ENCODE peak calls at places on chromosome 14, in nine cellular contexts. One of them, this sample, is unnamed.

GRCh38 chr14:51783765-51784164 is 76.6 kb upstream of the GNG2 start:
- DNase-seq in fibroblast of the aortic adventitia: peak; percentile 59
- DNase-seq in psoas muscle: no peak
- DNase-seq in AG10803: peak; percentile 77
- DNase-seq in Peyer's patch: no peak
- DNase-seq in adrenal gland: no peak
- DNase-seq in lower leg skin: no peak
- DNase-seq in upper lobe of right lung: no peak
- DNase-seq in fibroblast of pulmonary artery: peak; percentile 79
- DNase-seq in this sample: peak; percentile 84

GRCh38 chr14:104536942-104537612 is 42.5 kb upstream of the C14orf180 start:
- DNase-seq in Peyer's patch: no peak
- DNase-seq in adrenal gland: no peak
- DNase-seq in AG10803: peak; percentile 48
- DNase-seq in fibroblast of the aortic adventitia: peak; percentile 5
- DNase-seq in lower leg skin: peak; percentile 77
- DNase-seq in psoas muscle: no peak
- DNase-seq in upper lobe of right lung: no peak
- DNase-seq in fibroblast of pulmonary artery: peak; percentile 63
- DNase-seq in this sample: peak; percentile 48

GRCh38 chr14:51202914-51203665 is 37.0 kb upstream of the TMX1 start:
- DNase-seq in AG10803: no peak
- DNase-seq in adrenal gland: no peak
- DNase-seq in lower leg skin: no peak
- DNase-seq in fibroblast of the aortic adventitia: no peak
- DNase-seq in psoas muscle: no peak
- DNase-seq in Peyer's patch: no peak
- DNase-seq in fibroblast of pulmonary artery: no peak
- DNase-seq in upper lobe of right lung: no peak
- DNase-seq in this sample: no peak

GRCh38 chr14:100902792-100903191 is 730 bp downstream of the RTL1 start:
- DNase-seq in adrenal gland: no peak
- DNase-seq in psoas muscle: no peak
- DNase-seq in AG10803: no peak
- DNase-seq in Peyer's patch: no peak
- DNase-seq in fibroblast of pulmonary artery: no peak
- DNase-seq in lower leg skin: no peak
- DNase-seq in fibroblast of the aortic adventitia: no peak
- DNase-seq in upper lobe of right lung: no peak
- DNase-seq in this sample: no peak

GRCh38 chr14:102196436-102197230 is 56.9 kb downstream of the WDR20 start:
- DNase-seq in AG10803: no peak
- DNase-seq in psoas muscle: no peak
- DNase-seq in adrenal gland: peak; percentile 52
- DNase-seq in fibroblast of the aortic adventitia: no peak
- DNase-seq in upper lobe of right lung: no peak
- DNase-seq in fibroblast of pulmonary artery: no peak
- DNase-seq in lower leg skin: no peak
- DNase-seq in Peyer's patch: no peak
- DNase-seq in this sample: no peak

GRCh38 chr14:95547272-95547625 is 12.4 kb downstream of the GLRX5 start:
- DNase-seq in upper lobe of right lung: no peak
- DNase-seq in adrenal gland: no peak
- DNase-seq in lower leg skin: peak; percentile 20
- DNase-seq in psoas muscle: no peak
- DNase-seq in fibroblast of the aortic adventitia: no peak
- DNase-seq in fibroblast of pulmonary artery: no peak
- DNase-seq in Peyer's patch: no peak
- DNase-seq in AG10803: no peak
- DNase-seq in this sample: no peak

GRCh38 chr14:60164717-60165546 is at the start of gene DHRS7:
- DNase-seq in fibroblast of pulmonary artery: peak; percentile 80
- DNase-seq in lower leg skin: peak; percentile 95
- DNase-seq in upper lobe of right lung: peak; percentile 94
- DNase-seq in AG10803: peak; percentile 81
- DNase-seq in psoas muscle: peak; percentile 94
- DNase-seq in fibroblast of the aortic adventitia: peak; percentile 70
- DNase-seq in Peyer's patch: peak; percentile 89
- DNase-seq in adrenal gland: peak; percentile 90
- DNase-seq in this sample: peak; percentile 68

GRCh38 chr14:55794655-55795583 is 214.9 kb downstream of the KTN1 start:
- DNase-seq in psoas muscle: no peak
- DNase-seq in upper lobe of right lung: no peak
- DNase-seq in AG10803: no peak
- DNase-seq in lower leg skin: no peak
- DNase-seq in adrenal gland: no peak
- DNase-seq in Peyer's patch: no peak
- DNase-seq in fibroblast of the aortic adventitia: peak; percentile 18
- DNase-seq in fibroblast of pulmonary artery: peak; percentile 70
- DNase-seq in this sample: peak; percentile 33

GRCh38 chr14:93929048-93929535 is 1.9 kb downstream of the FAM181A start:
- DNase-seq in adrenal gland: no peak
- DNase-seq in fibroblast of the aortic adventitia: no peak
- DNase-seq in AG10803: no peak
- DNase-seq in psoas muscle: peak; percentile 56
- DNase-seq in fibroblast of pulmonary artery: no peak
- DNase-seq in lower leg skin: no peak
- DNase-seq in upper lobe of right lung: no peak
- DNase-seq in Peyer's patch: no peak
- DNase-seq in this sample: no peak

GRCh38 chr14:103607822-103608221 is 21.2 kb upstream of the KLC1 start:
- DNase-seq in upper lobe of right lung: no peak
- DNase-seq in psoas muscle: peak; percentile 52
- DNase-seq in adrenal gland: no peak
- DNase-seq in fibroblast of the aortic adventitia: no peak
- DNase-seq in AG10803: no peak
- DNase-seq in lower leg skin: no peak
- DNase-seq in Peyer's patch: no peak
- DNase-seq in fibroblast of pulmonary artery: no peak
- DNase-seq in this sample: no peak

GRCh38 chr14:92382677-92383076 is 59.7 kb downstream of the SLC24A4 start:
- DNase-seq in Peyer's patch: no peak
- DNase-seq in fibroblast of pulmonary artery: peak; percentile 4
- DNase-seq in upper lobe of right lung: no peak
- DNase-seq in lower leg skin: no peak
- DNase-seq in fibroblast of the aortic adventitia: no peak
- DNase-seq in psoas muscle: no peak
- DNase-seq in adrenal gland: peak; percentile 56
- DNase-seq in AG10803: no peak
- DNase-seq in this sample: no peak

GRCh38 chr14:32078794-32079663 is 1.9 kb downstream of the ARHGAP5 start:
- DNase-seq in fibroblast of pulmonary artery: peak; percentile 20
- DNase-seq in AG10803: no peak
- DNase-seq in fibroblast of the aortic adventitia: peak; percentile 12
- DNase-seq in psoas muscle: no peak
- DNase-seq in Peyer's patch: no peak
- DNase-seq in adrenal gland: no peak
- DNase-seq in lower leg skin: no peak
- DNase-seq in upper lobe of right lung: no peak
- DNase-seq in this sample: peak; percentile 30

GRCh38 chr14:68574461-68574860 is 218.4 kb downstream of the ZFP36L1 start:
- DNase-seq in Peyer's patch: no peak
- DNase-seq in adrenal gland: no peak
- DNase-seq in fibroblast of the aortic adventitia: no peak
- DNase-seq in lower leg skin: no peak
- DNase-seq in psoas muscle: no peak
- DNase-seq in upper lobe of right lung: no peak
- DNase-seq in fibroblast of pulmonary artery: no peak
- DNase-seq in AG10803: no peak
- DNase-seq in this sample: no peak

GRCh38 chr14:104355101-104355691 is 216.8 kb downstream of the KIF26A start:
- DNase-seq in psoas muscle: peak; percentile 45
- DNase-seq in adrenal gland: no peak
- DNase-seq in lower leg skin: peak; percentile 72
- DNase-seq in fibroblast of pulmonary artery: no peak
- DNase-seq in Peyer's patch: peak; percentile 34
- DNase-seq in upper lobe of right lung: peak; percentile 48
- DNase-seq in fibroblast of the aortic adventitia: no peak
- DNase-seq in AG10803: no peak
- DNase-seq in this sample: no peak

GRCh38 chr14:45198551-45198950 is 54.5 kb downstream of the MIS18BP1 start:
- DNase-seq in fibroblast of the aortic adventitia: peak; percentile 64
- DNase-seq in adrenal gland: no peak
- DNase-seq in psoas muscle: no peak
- DNase-seq in fibroblast of pulmonary artery: peak; percentile 72
- DNase-seq in Peyer's patch: no peak
- DNase-seq in upper lobe of right lung: no peak
- DNase-seq in AG10803: peak; percentile 35
- DNase-seq in lower leg skin: no peak
- DNase-seq in this sample: peak; percentile 78

GRCh38 chr14:22131749-22132476 is 457.1 kb downstream of the DAD1 start:
- DNase-seq in Peyer's patch: peak; percentile 66
- DNase-seq in adrenal gland: no peak
- DNase-seq in psoas muscle: no peak
- DNase-seq in fibroblast of pulmonary artery: peak; percentile 3
- DNase-seq in AG10803: no peak
- DNase-seq in upper lobe of right lung: no peak
- DNase-seq in fibroblast of the aortic adventitia: no peak
- DNase-seq in lower leg skin: no peak
- DNase-seq in this sample: peak; percentile 6

GRCh38 chr14:89491701-89492381 is 74.8 kb upstream of the FOXN3 start:
- DNase-seq in AG10803: no peak
- DNase-seq in fibroblast of pulmonary artery: peak; percentile 63
- DNase-seq in adrenal gland: no peak
- DNase-seq in Peyer's patch: no peak
- DNase-seq in fibroblast of the aortic adventitia: no peak
- DNase-seq in lower leg skin: no peak
- DNase-seq in upper lobe of right lung: no peak
- DNase-seq in psoas muscle: no peak
- DNase-seq in this sample: peak; percentile 29
- H3K4me3 ChIP-seq in AG10803: no peak overlapping the region
- H3K4me3 ChIP-seq in fibroblast of pulmonary artery: no peak overlapping the region
- H3K4me3 ChIP-seq in adrenal gland: no peak overlapping the region
- H3K4me3 ChIP-seq in Peyer's patch: no peak overlapping the region
- H3K4me3 ChIP-seq in fibroblast of the aortic adventitia: no peak overlapping the region
- H3K4me3 ChIP-seq in lower leg skin: no peak overlapping the region
- H3K4me3 ChIP-seq in upper lobe of right lung: no peak overlapping the region
- H3K4me3 ChIP-seq in psoas muscle: no peak overlapping the region
- H3K4me3 ChIP-seq in this sample: no peak overlapping the region

DNA sequence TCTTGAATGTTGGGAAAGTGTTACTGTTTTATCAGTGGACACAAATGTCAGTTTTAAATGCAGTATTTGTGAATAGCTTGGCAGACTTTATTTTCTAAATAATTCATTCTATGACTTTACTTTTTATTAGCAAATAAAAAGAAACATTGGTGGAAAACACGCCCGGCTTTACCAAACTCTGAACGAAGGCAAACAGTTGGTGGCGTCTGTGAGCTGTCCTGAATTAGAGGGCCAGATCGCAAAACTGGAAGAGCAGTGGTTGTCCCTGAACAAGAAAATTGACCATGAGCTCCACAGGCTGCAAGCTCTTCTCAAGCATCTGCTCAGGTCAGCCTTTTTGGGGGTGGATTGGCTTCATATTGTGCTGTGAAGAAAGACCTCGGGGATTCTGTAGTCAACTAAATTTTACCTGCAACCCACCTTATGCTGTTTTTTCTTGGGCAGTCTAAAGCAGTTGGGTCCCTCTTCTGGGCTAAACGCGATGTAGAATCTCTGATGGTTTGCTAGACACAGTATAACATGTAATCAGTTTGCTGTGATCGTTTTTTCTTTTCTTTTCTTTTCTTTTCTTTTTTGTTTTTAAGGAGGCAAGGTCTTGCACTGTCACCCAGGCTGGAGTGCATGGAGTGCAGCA is 156.4 kb downstream of the ESR2 start:
- DNase-seq in AG10803: peak; percentile 6
- DNase-seq in adrenal gland: peak; percentile 72
- DNase-seq in fibroblast of pulmonary artery: peak; percentile 29
- DNase-seq in upper lobe of right lung: no peak
- DNase-seq in fibroblast of the aortic adventitia: peak; percentile 19
- DNase-seq in Peyer's patch: no peak
- DNase-seq in psoas muscle: no peak
- DNase-seq in lower leg skin: no peak
- DNase-seq in this sample: peak; percentile 25
- TF ChIP-seq CTCF in AG10803: peak; percentile 41
- TF ChIP-seq CTCF in adrenal gland: peak; percentile 58
- TF ChIP-seq CTCF in fibroblast of pulmonary artery: peak; percentile 26
- TF ChIP-seq CTCF in upper lobe of right lung: no peak
- TF ChIP-seq CTCF in fibroblast of the aortic adventitia: no peak
- TF ChIP-seq CTCF in Peyer's patch: no peak
- TF ChIP-seq CTCF in psoas muscle: no peak
- TF ChIP-seq CTCF in lower leg skin: no peak
- TF ChIP-seq CTCF in this sample: peak; percentile 26

DNA sequence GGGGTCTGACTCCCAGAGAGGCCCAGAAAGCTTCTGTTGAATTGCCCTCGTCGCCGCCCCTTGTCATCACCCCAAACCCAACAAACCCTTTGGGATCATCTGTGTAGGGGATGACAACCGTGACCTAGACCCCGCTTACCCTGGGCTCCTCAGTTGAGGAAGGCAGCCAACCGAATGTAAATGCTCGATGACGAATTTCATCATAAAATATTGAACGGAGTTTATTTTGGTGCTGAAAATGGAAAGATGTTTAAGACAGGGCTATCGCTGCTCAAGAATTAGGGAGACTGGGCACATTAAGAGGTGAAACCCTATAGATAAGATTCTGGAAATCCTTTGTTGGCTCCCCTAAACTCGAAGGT is 512 bp downstream of the ACTR10 start:
- DNase-seq in upper lobe of right lung: no peak
- DNase-seq in adrenal gland: no peak
- DNase-seq in fibroblast of pulmonary artery: no peak
- DNase-seq in fibroblast of the aortic adventitia: no peak
- DNase-seq in AG10803: no peak
- DNase-seq in psoas muscle: no peak
- DNase-seq in lower leg skin: no peak
- DNase-seq in Peyer's patch: no peak
- DNase-seq in this sample: no peak
- H3K4me3 ChIP-seq in upper lobe of right lung: peak overlapping the region; percentile 88
- H3K4me3 ChIP-seq in adrenal gland: peak overlapping the region; percentile 44
- H3K4me3 ChIP-seq in fibroblast of pulmonary artery: peak overlapping the region; percentile 99
- H3K4me3 ChIP-seq in fibroblast of the aortic adventitia: peak overlapping the region; percentile 75
- H3K4me3 ChIP-seq in AG10803: peak overlapping the region; percentile 95
- H3K4me3 ChIP-seq in psoas muscle: peak overlapping the region; percentile 74
- H3K4me3 ChIP-seq in lower leg skin: peak overlapping the region; percentile 61
- H3K4me3 ChIP-seq in Peyer's patch: peak overlapping the region; percentile 100
- H3K4me3 ChIP-seq in this sample: peak overlapping the region; percentile 95

DNA sequence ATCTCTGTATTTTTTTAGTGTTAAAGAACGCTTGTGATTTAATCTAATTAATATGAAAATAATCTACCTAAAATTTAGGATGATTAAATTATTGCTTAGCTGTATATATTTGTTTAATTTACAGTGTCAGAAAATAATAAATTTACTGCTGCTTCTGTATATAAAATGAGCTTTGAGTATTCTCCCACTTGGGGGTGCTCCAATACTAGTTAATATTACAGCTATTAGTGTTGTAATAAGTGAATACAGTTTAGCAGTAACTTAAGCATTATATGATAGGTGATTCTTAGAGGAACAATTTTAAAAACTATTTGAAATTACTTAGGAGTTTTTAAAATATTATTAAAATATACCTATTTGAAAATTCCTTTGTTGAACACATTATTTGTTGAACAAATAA is 62.2 kb downstream of the PAPOLA start:
- DNase-seq in adrenal gland: no peak
- DNase-seq in lower leg skin: no peak
- DNase-seq in fibroblast of the aortic adventitia: peak; percentile 15
- DNase-seq in AG10803: no peak
- DNase-seq in psoas muscle: no peak
- DNase-seq in upper lobe of right lung: no peak
- DNase-seq in fibroblast of pulmonary artery: peak; percentile 21
- DNase-seq in Peyer's patch: no peak
- DNase-seq in this sample: peak; percentile 14
- TF ChIP-seq CTCF in adrenal gland: no peak
- TF ChIP-seq CTCF in lower leg skin: no peak
- TF ChIP-seq CTCF in fibroblast of the aortic adventitia: no peak
- TF ChIP-seq CTCF in AG10803: peak; percentile 7
- TF ChIP-seq CTCF in psoas muscle: no peak
- TF ChIP-seq CTCF in upper lobe of right lung: no peak
- TF ChIP-seq CTCF in fibroblast of pulmonary artery: peak; percentile 4
- TF ChIP-seq CTCF in Peyer's patch: no peak
- TF ChIP-seq CTCF in this sample: no peak